ENCODE peak calls at places on chromosomes 5 and 9, in seven cellular contexts. X, E, Z, S, I, V and N are unnamed samples.

GRCh38 chr5:109739741-109740140 is 50.0 kb downstream of the MAN2A1 start:
- DNase-seq in X (no peak), E (no peak), Z (no peak), S (no peak), I (no peak), V (peak; percentile 37), N (peak; percentile 11)

GRCh38 chr5:173234129-173234793 is 745 bp downstream of the NKX2-5 start:
- DNase-seq in X (no peak), E (no peak), Z (no peak), S (no peak), I (no peak), V (no peak), N (no peak)

GRCh38 chr5:1112596-1113331 is 901 bp upstream of the SLC12A7 start:
- DNase-seq in X (no peak), E (no peak), Z (no peak), S (no peak), I (no peak), V (no peak), N (peak; percentile 96)

GRCh38 chr5:152185547-152186234 is 219.4 kb downstream of the NMUR2 start:
- DNase-seq in X (no peak), E (no peak), Z (no peak), S (no peak), I (peak; percentile 48), V (no peak), N (no peak)

GRCh38 chr9:85056203-85056572 is 386.7 kb downstream of the NTRK2 start:
- DNase-seq in X (peak; percentile 26), E (no peak), Z (no peak), S (no peak), I (no peak), V (no peak), N (no peak)

GRCh38 chr9:128115187-128116103 is 12.1 kb downstream of the PTGES2 start:
- DNase-seq in X (peak; percentile 73), E (no peak), Z (peak; percentile 46), S (no peak), I (peak; percentile 5), V (no peak), N (no peak)

GRCh38 chr5:31774779-31775178 is 135.8 kb downstream of the PDZD2 start:
- DNase-seq in X (no peak), E (no peak), Z (no peak), S (no peak), I (peak; percentile 24), V (no peak), N (no peak)

GRCh38 chr9:101359679-101360078 is 25.1 kb downstream of the BAAT start:
- DNase-seq in X (no peak), E (no peak), Z (no peak), S (no peak), I (no peak), V (no peak), N (no peak)

GRCh38 chr5:40879163-40879942 is 29.9 kb upstream of the C7 start:
- DNase-seq in X (peak; percentile 41), E (no peak), Z (no peak), S (no peak), I (no peak), V (peak; percentile 48), N (peak; percentile 6)

GRCh38 chr9:1050125-1050895 is at the start of gene DMRT2:
- DNase-seq in X (peak; percentile 64), E (peak; percentile 9), Z (peak; percentile 74), S (no peak), I (peak; percentile 88), V (peak; percentile 92), N (peak; percentile 87)

GRCh38 chr9:1071730-1072129 is 21.6 kb downstream of the DMRT2 start:
- DNase-seq in X (no peak), E (no peak), Z (no peak), S (no peak), I (no peak), V (no peak), N (peak; percentile 94)

GRCh38 chr9:96618209-96619108 is 1.2 kb downstream of the CDC14B start:
- DNase-seq in X (no peak), E (no peak), Z (no peak), S (no peak), I (peak; percentile 38), V (peak; percentile 86), N (no peak)

GRCh38 chr9:72886386-72886785 is 66.5 kb downstream of the ALDH1A1 start:
- DNase-seq in X (no peak), E (no peak), Z (no peak), S (no peak), I (no peak), V (no peak), N (no peak)

GRCh38 chr5:72531496-72532190 is 24.4 kb upstream of the ZNF366 start:
- DNase-seq in X (no peak), E (no peak), Z (no peak), S (no peak), I (no peak), V (peak; percentile 75), N (no peak)

GRCh38 chr9:20729545-20729944 is 45.5 kb downstream of the FOCAD start:
- DNase-seq in X (no peak), E (no peak), Z (no peak), S (no peak), I (no peak), V (peak; percentile 4), N (no peak)

GRCh38 chr5:84287964-84288363 is 96.7 kb downstream of the EDIL3 start:
- DNase-seq in X (no peak), E (peak; percentile 92), Z (no peak), S (no peak), I (no peak), V (peak; percentile 62), N (no peak)

GRCh38 chr9:15271403-15271802 is 35.6 kb downstream of the TTC39B start:
- DNase-seq in X (no peak), E (no peak), Z (no peak), S (no peak), I (no peak), V (no peak), N (no peak)

GRCh38 chr5:154002093-154002492 is 36.6 kb downstream of the FAM114A2 start:
- DNase-seq in X (no peak), E (no peak), Z (no peak), S (no peak), I (no peak), V (no peak), N (no peak)

GRCh38 chr9:613771-614347 is 227.6 kb upstream of the DMRT1 start:
- DNase-seq in X (peak; percentile 64), E (peak; percentile 75), Z (peak; percentile 65), S (peak; percentile 8), I (peak; percentile 64), V (peak; percentile 94), N (peak; percentile 82)

GRCh38 chr5:135391869-135392255 is 7.2 kb downstream of the MACROH2A1 start:
- DNase-seq in X (no peak), E (no peak), Z (no peak), S (no peak), I (no peak), V (no peak), N (no peak)